ENCODE peak calls at places on chromosomes 1 and 21, in ten cellular contexts. Y is GM13976; S is Daoy; Z is activated CD4-positive, alpha-beta T cell treated with anti-CD3 and anti-CD28 coated beads, Interleukin-2, amount 50 U/mL, for 48 hours; U is astrocyte of the spinal cord; J is CD4-positive, alpha-beta memory T cell; B is effector CD4-positive, alpha-beta T cell; A is LoVo; V is T-helper 2 cell; M is BJ. R is an unnamed sample.

GRCh38 chr1:210541680-210542358 is 213.1 kb downstream of the HHAT start:
- DNase-seq in Y (no peak), S (peak), Z (no peak), U (peak), J (no peak), B (no peak), A (no peak), V (no peak), M (no peak), R (no peak)

GRCh38 chr1:31802190-31803150 is 13.4 kb downstream of the SPOCD1 start:
- DNase-seq in Y (no peak), S (no peak), Z (no peak), U (peak), J (no peak), B (no peak), A (no peak), V (no peak), M (no peak), R (peak)

GRCh38 chr1:171222961-171223360 is 25.3 kb upstream of the FMO1 start:
- DNase-seq in Y (no peak), S (no peak), Z (no peak), U (peak), J (no peak), B (no peak), A (no peak), V (no peak), M (no peak), R (no peak)

GRCh38 chr1:3174487-3175247 is 105.7 kb downstream of the PRDM16 start:
- DNase-seq in Y (no peak), S (peak), Z (no peak), U (peak), J (no peak), B (no peak), A (no peak), V (no peak), M (no peak), R (no peak)

GRCh38 chr1:214123061-214123784 is 135.4 kb downstream of the PROX1 start:
- DNase-seq in Y (peak), S (peak), Z (peak), U (peak), J (peak), B (no peak), A (peak), V (no peak), M (no peak), R (peak)

GRCh38 chr1:214404154-214404553 is 123.2 kb downstream of the SMYD2 start:
- DNase-seq in Y (no peak), S (peak), Z (no peak), U (peak), J (no peak), B (no peak), A (no peak), V (no peak), M (no peak), R (peak)

GRCh38 chr1:161166669-161167548 is 683 bp downstream of the PPOX start:
- DNase-seq in Y (no peak), S (peak), Z (no peak), U (no peak), J (no peak), B (no peak), A (peak), V (no peak), M (no peak), R (peak)

GRCh38 chr1:211648980-211649934 is 26.2 kb downstream of the NEK2 start:
- DNase-seq in Y (peak), S (peak), Z (no peak), U (no peak), J (peak), B (no peak), A (no peak), V (no peak), M (no peak), R (peak)

GRCh38 chr1:151693057-151693651 is 23.4 kb downstream of the CELF3 start:
- DNase-seq in Y (no peak), S (no peak), Z (no peak), U (peak), J (peak), B (no peak), A (no peak), V (no peak), M (no peak), R (peak)

GRCh38 chr1:941588-942383 is 17.3 kb downstream of the NOC2L start:
- DNase-seq in Y (peak), S (peak), Z (no peak), U (peak), J (no peak), B (no peak), A (peak), V (no peak), M (no peak), R (peak)

GRCh38 chr1:166350490-166350889 is 183.7 kb upstream of the FAM78B start:
- DNase-seq in Y (no peak), S (no peak), Z (no peak), U (no peak), J (no peak), B (no peak), A (no peak), V (no peak), M (no peak), R (no peak)

GRCh38 chr21:16842716-16843115 is 670.1 kb upstream of the CXADR start:
- DNase-seq in Y (no peak), S (no peak), Z (no peak), U (peak), J (no peak), B (no peak), A (no peak), V (no peak), M (no peak), R (no peak)

GRCh38 chr1:180842890-180843289 is 69.8 kb upstream of the KIAA1614 start:
- DNase-seq in Y (no peak), S (no peak), Z (no peak), U (peak), J (no peak), B (no peak), A (no peak), V (no peak), M (no peak), R (peak)

GRCh38 chr1:76830373-76830772 is 36.9 kb upstream of the ST6GALNAC5 start:
- DNase-seq in Y (no peak), S (no peak), Z (no peak), U (no peak), J (no peak), B (no peak), A (no peak), V (no peak), M (no peak), R (peak)

GRCh38 chr1:7249516-7249915 is 464.3 kb downstream of the CAMTA1 start:
- DNase-seq in Y (no peak), S (no peak), Z (no peak), U (no peak), J (no peak), B (no peak), A (no peak), V (no peak), M (no peak), R (no peak)

GRCh38 chr1:9835758-9836631 is 12.2 kb upstream of the CLSTN1 start:
- DNase-seq in Y (peak), S (peak), Z (no peak), U (peak), J (no peak), B (no peak), A (no peak), V (no peak), M (no peak), R (peak)

GRCh38 chr1:39645411-39646043 is 6.1 kb upstream of the HEYL start:
- DNase-seq in Y (no peak), S (no peak), Z (no peak), U (no peak), J (no peak), B (no peak), A (no peak), V (no peak), M (no peak), R (no peak)

GRCh38 chr1:234437423-234438171 is 41.4 kb downstream of the TARBP1 start:
- DNase-seq in Y (no peak), S (no peak), Z (no peak), U (peak), J (no peak), B (no peak), A (no peak), V (no peak), M (peak), R (peak)

GRCh38 chr1:156591432-156592157 is at the start of gene NAXE:
- DNase-seq in Y (peak), S (peak), Z (peak), U (peak), J (peak), B (peak), A (peak), V (peak), M (no peak), R (peak)